ENCODE peak calls at places on chromosomes 12 and 14, in ten cellular contexts. One of them, this sample, is unnamed.

GRCh38 chr12:53012928-53013327 is 6.7 kb downstream of the EIF4B start:
- DNase-seq in GM23338: no peak
- DNase-seq in H1: no peak
- DNase-seq in prostate gland: no peak
- DNase-seq in suprapubic skin: no peak
- DNase-seq in upper lobe of left lung: no peak
- DNase-seq in breast epithelium: no peak
- DNase-seq in HCT116: no peak
- DNase-seq in SK-N-SH: no peak
- DNase-seq in HL-60: no peak
- DNase-seq in this sample: no peak

GRCh38 chr14:81474156-81474492 is 59.5 kb downstream of the SEL1L start:
- DNase-seq in GM23338: no peak
- DNase-seq in H1: no peak
- DNase-seq in prostate gland: no peak
- DNase-seq in suprapubic skin: no peak
- DNase-seq in upper lobe of left lung: no peak
- DNase-seq in breast epithelium: no peak
- DNase-seq in HCT116: no peak
- DNase-seq in SK-N-SH: no peak
- DNase-seq in HL-60: no peak
- DNase-seq in this sample: no peak

GRCh38 chr14:64942531-64943111 is at the start of gene GPX2:
- DNase-seq in GM23338: no peak
- DNase-seq in H1: no peak
- DNase-seq in prostate gland: peak
- DNase-seq in suprapubic skin: no peak
- DNase-seq in upper lobe of left lung: peak
- DNase-seq in breast epithelium: no peak
- DNase-seq in HCT116: no peak
- DNase-seq in SK-N-SH: no peak
- DNase-seq in HL-60: no peak
- DNase-seq in this sample: peak

GRCh38 chr12:131458931-131459575 is 251.8 kb upstream of the SFSWAP start:
- DNase-seq in GM23338: no peak
- DNase-seq in H1: no peak
- DNase-seq in prostate gland: no peak
- DNase-seq in suprapubic skin: no peak
- DNase-seq in upper lobe of left lung: no peak
- DNase-seq in breast epithelium: no peak
- DNase-seq in HCT116: no peak
- DNase-seq in SK-N-SH: no peak
- DNase-seq in HL-60: no peak
- DNase-seq in this sample: no peak

GRCh38 chr14:29453045-29453444 is 474.6 kb downstream of the PRKD1 start:
- DNase-seq in GM23338: no peak
- DNase-seq in H1: no peak
- DNase-seq in prostate gland: no peak
- DNase-seq in suprapubic skin: no peak
- DNase-seq in upper lobe of left lung: no peak
- DNase-seq in breast epithelium: no peak
- DNase-seq in HCT116: no peak
- DNase-seq in SK-N-SH: no peak
- DNase-seq in HL-60: no peak
- DNase-seq in this sample: no peak

GRCh38 chr12:101671157-101671791 is 26.2 kb upstream of the CHPT1 start:
- DNase-seq in GM23338: no peak
- DNase-seq in H1: no peak
- DNase-seq in prostate gland: no peak
- DNase-seq in suprapubic skin: no peak
- DNase-seq in upper lobe of left lung: peak
- DNase-seq in breast epithelium: no peak
- DNase-seq in HCT116: no peak
- DNase-seq in SK-N-SH: no peak
- DNase-seq in HL-60: peak
- DNase-seq in this sample: peak

GRCh38 chr12:71585218-71585617 is 78.4 kb downstream of the ZFC3H1 start:
- DNase-seq in GM23338: no peak
- DNase-seq in H1: no peak
- DNase-seq in prostate gland: no peak
- DNase-seq in suprapubic skin: no peak
- DNase-seq in upper lobe of left lung: no peak
- DNase-seq in breast epithelium: no peak
- DNase-seq in HCT116: no peak
- DNase-seq in SK-N-SH: no peak
- DNase-seq in HL-60: no peak
- DNase-seq in this sample: no peak

GRCh38 chr12:21444193-21445146 is 7.0 kb downstream of the PYROXD1 start:
- DNase-seq in GM23338: no peak
- DNase-seq in H1: no peak
- DNase-seq in prostate gland: no peak
- DNase-seq in suprapubic skin: no peak
- DNase-seq in upper lobe of left lung: no peak
- DNase-seq in breast epithelium: no peak
- DNase-seq in HCT116: no peak
- DNase-seq in SK-N-SH: no peak
- DNase-seq in HL-60: no peak
- DNase-seq in this sample: no peak

GRCh38 chr12:123761841-123762714 is at the start of gene DNAH10:
- DNase-seq in GM23338: peak
- DNase-seq in H1: peak
- DNase-seq in prostate gland: no peak
- DNase-seq in suprapubic skin: no peak
- DNase-seq in upper lobe of left lung: peak
- DNase-seq in breast epithelium: no peak
- DNase-seq in HCT116: no peak
- DNase-seq in SK-N-SH: no peak
- DNase-seq in HL-60: no peak
- DNase-seq in this sample: peak

GRCh38 chr14:96205059-96205993 is 687 bp downstream of the BDKRB2 start:
- DNase-seq in GM23338: no peak
- DNase-seq in H1: no peak
- DNase-seq in prostate gland: no peak
- DNase-seq in suprapubic skin: no peak
- DNase-seq in upper lobe of left lung: no peak
- DNase-seq in breast epithelium: no peak
- DNase-seq in HCT116: no peak
- DNase-seq in SK-N-SH: no peak
- DNase-seq in HL-60: no peak
- DNase-seq in this sample: no peak

GRCh38 chr12:7934560-7935463 is 1.2 kb downstream of the SLC2A3 start:
- DNase-seq in GM23338: no peak
- DNase-seq in H1: no peak
- DNase-seq in prostate gland: no peak
- DNase-seq in suprapubic skin: no peak
- DNase-seq in upper lobe of left lung: no peak
- DNase-seq in breast epithelium: no peak
- DNase-seq in HCT116: no peak
- DNase-seq in SK-N-SH: no peak
- DNase-seq in HL-60: no peak
- DNase-seq in this sample: no peak

GRCh38 chr14:104464907-104465306 is 114.7 kb upstream of the C14orf180 start:
- DNase-seq in GM23338: no peak
- DNase-seq in H1: no peak
- DNase-seq in prostate gland: no peak
- DNase-seq in suprapubic skin: peak
- DNase-seq in upper lobe of left lung: no peak
- DNase-seq in breast epithelium: no peak
- DNase-seq in HCT116: no peak
- DNase-seq in SK-N-SH: no peak
- DNase-seq in HL-60: no peak
- DNase-seq in this sample: no peak

GRCh38 chr12:131009595-131010270 is 56.0 kb downstream of the ADGRD1 start:
- DNase-seq in GM23338: no peak
- DNase-seq in H1: no peak
- DNase-seq in prostate gland: no peak
- DNase-seq in suprapubic skin: no peak
- DNase-seq in upper lobe of left lung: no peak
- DNase-seq in breast epithelium: no peak
- DNase-seq in HCT116: no peak
- DNase-seq in SK-N-SH: no peak
- DNase-seq in HL-60: no peak
- DNase-seq in this sample: no peak

GRCh38 chr14:76720382-76720813 is 40.9 kb upstream of the VASH1 start:
- DNase-seq in GM23338: peak
- DNase-seq in H1: no peak
- DNase-seq in prostate gland: no peak
- DNase-seq in suprapubic skin: no peak
- DNase-seq in upper lobe of left lung: peak
- DNase-seq in breast epithelium: peak
- DNase-seq in HCT116: no peak
- DNase-seq in SK-N-SH: peak
- DNase-seq in HL-60: peak
- DNase-seq in this sample: peak

GRCh38 chr14:99212646-99213045 is 59.4 kb downstream of the BCL11B start:
- DNase-seq in GM23338: no peak
- DNase-seq in H1: no peak
- DNase-seq in prostate gland: no peak
- DNase-seq in suprapubic skin: no peak
- DNase-seq in upper lobe of left lung: no peak
- DNase-seq in breast epithelium: no peak
- DNase-seq in HCT116: no peak
- DNase-seq in SK-N-SH: no peak
- DNase-seq in HL-60: no peak
- DNase-seq in this sample: no peak

GRCh38 chr12:116217045-116217444 is 60.4 kb downstream of the MED13L start:
- DNase-seq in GM23338: no peak
- DNase-seq in H1: no peak
- DNase-seq in prostate gland: no peak
- DNase-seq in suprapubic skin: no peak
- DNase-seq in upper lobe of left lung: no peak
- DNase-seq in breast epithelium: no peak
- DNase-seq in HCT116: no peak
- DNase-seq in SK-N-SH: no peak
- DNase-seq in HL-60: no peak
- DNase-seq in this sample: no peak
- TF ChIP-seq POLR2AphosphoS5 in GM23338: no peak
- TF ChIP-seq POLR2AphosphoS5 in H1: no peak
- TF ChIP-seq POLR2AphosphoS5 in prostate gland: no peak
- TF ChIP-seq POLR2AphosphoS5 in suprapubic skin: no peak
- TF ChIP-seq POLR2AphosphoS5 in upper lobe of left lung: no peak
- TF ChIP-seq POLR2AphosphoS5 in breast epithelium: no peak
- TF ChIP-seq POLR2AphosphoS5 in HCT116: no peak
- TF ChIP-seq POLR2AphosphoS5 in SK-N-SH: no peak
- TF ChIP-seq POLR2AphosphoS5 in HL-60: no peak
- TF ChIP-seq POLR2AphosphoS5 in this sample: no peak

DNA sequence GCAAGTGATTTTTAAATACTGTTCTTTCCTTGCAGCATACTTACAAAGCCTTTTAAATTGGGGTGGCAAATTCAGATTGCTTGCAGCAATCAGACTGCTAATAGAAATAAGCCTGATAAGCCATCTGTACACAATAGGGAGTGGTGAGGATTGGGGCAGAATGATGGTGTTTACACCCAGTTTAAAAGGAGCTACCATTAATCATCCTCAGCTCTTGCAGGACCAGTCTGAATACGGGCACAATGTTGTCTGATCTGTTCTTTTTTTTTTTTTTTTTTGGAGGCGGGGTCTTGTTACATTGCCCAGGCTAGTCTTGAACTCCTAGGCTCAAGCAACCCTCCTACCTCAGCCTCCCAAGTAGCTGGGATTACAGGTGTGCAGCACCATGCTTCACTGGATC is 50.1 kb upstream of the REP15 start:
- DNase-seq in GM23338: no peak
- DNase-seq in H1: no peak
- DNase-seq in prostate gland: no peak
- DNase-seq in suprapubic skin: no peak
- DNase-seq in upper lobe of left lung: no peak
- DNase-seq in breast epithelium: no peak
- DNase-seq in HCT116: no peak
- DNase-seq in SK-N-SH: no peak
- DNase-seq in HL-60: no peak
- DNase-seq in this sample: no peak
- H3K27ac ChIP-seq in GM23338: no peak
- H3K27ac ChIP-seq in H1: no peak
- H3K27ac ChIP-seq in prostate gland: no peak
- H3K27ac ChIP-seq in suprapubic skin: no peak
- H3K27ac ChIP-seq in upper lobe of left lung: no peak
- H3K27ac ChIP-seq in breast epithelium: no peak
- H3K27ac ChIP-seq in HCT116: no peak
- H3K27ac ChIP-seq in SK-N-SH: no peak
- H3K27ac ChIP-seq in HL-60: no peak
- H3K27ac ChIP-seq in this sample: no peak

DNA sequence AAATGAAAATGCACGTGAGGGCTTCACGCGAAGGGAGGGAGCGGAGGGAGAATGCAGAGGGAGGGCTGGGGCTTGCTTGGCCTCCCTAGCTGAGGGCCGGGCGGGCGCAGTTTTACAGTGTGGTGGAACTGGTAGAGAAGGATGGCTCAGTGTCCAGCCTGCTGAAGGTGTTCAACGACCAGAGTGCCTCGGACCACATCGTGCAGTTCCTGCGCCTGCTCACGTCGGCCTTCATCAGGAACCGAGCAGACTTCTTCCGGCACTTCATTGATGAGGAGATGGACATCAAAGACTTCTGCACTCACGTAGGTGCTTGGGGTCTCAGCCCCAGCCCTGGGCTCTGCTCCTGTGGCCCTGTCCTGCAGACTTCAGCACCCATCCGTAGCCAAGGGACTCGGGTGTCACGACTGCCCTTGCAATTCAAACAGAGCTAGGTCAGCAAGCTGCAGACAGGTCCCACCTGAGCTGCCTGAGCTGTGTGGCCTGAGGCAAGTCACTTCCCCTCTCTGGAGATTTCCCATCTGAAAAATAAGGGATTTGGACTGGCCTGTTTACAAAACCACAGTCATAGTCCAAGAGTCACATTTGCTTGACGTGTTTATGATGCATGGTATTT is 18.4 kb downstream of the OTUB2 start:
- DNase-seq in GM23338: no peak
- DNase-seq in H1: no peak
- DNase-seq in prostate gland: no peak
- DNase-seq in suprapubic skin: no peak
- DNase-seq in upper lobe of left lung: no peak
- DNase-seq in breast epithelium: no peak
- DNase-seq in HCT116: no peak
- DNase-seq in SK-N-SH: no peak
- DNase-seq in HL-60: no peak
- DNase-seq in this sample: peak
- TF ChIP-seq POLR2AphosphoS5 in GM23338: no peak
- TF ChIP-seq POLR2AphosphoS5 in H1: no peak
- TF ChIP-seq POLR2AphosphoS5 in prostate gland: no peak
- TF ChIP-seq POLR2AphosphoS5 in suprapubic skin: no peak
- TF ChIP-seq POLR2AphosphoS5 in upper lobe of left lung: no peak
- TF ChIP-seq POLR2AphosphoS5 in breast epithelium: no peak
- TF ChIP-seq POLR2AphosphoS5 in HCT116: no peak
- TF ChIP-seq POLR2AphosphoS5 in SK-N-SH: no peak
- TF ChIP-seq POLR2AphosphoS5 in HL-60: no peak
- TF ChIP-seq POLR2AphosphoS5 in this sample: no peak

DNA sequence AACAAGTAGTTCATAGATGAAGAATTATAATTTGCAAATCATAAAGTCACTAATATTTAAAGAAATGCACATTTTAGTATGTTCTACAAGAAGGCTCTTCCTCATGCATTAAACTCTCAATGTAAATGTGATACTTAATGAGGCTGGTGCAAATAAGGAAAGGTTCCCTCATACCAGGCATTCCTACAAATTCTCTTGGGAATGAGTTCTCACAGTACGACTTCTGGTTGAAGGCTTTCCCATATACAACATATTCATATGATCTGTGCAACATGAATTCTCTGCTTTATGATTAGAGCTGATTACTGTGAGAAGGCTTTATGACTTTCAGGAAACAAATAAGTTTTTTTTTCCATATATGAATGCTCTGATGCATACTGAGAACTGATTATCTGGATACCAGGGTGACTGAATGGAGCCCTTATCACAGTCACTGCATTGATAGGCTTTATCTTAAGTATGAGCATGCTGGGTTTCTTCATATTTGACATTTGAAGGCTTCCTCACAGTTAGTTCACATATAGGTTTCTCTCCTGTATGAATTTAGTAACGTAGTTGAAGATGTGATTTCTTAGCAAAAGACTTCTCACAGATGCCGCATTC is 293.9 kb downstream of the RAD51B start:
- DNase-seq in GM23338: peak
- DNase-seq in H1: no peak
- DNase-seq in prostate gland: no peak
- DNase-seq in suprapubic skin: no peak
- DNase-seq in upper lobe of left lung: no peak
- DNase-seq in breast epithelium: no peak
- DNase-seq in HCT116: no peak
- DNase-seq in SK-N-SH: no peak
- DNase-seq in HL-60: no peak
- DNase-seq in this sample: no peak
- H3K27ac ChIP-seq in GM23338: peak
- H3K27ac ChIP-seq in H1: no peak
- H3K27ac ChIP-seq in prostate gland: no peak
- H3K27ac ChIP-seq in suprapubic skin: no peak
- H3K27ac ChIP-seq in upper lobe of left lung: no peak
- H3K27ac ChIP-seq in breast epithelium: no peak
- H3K27ac ChIP-seq in HCT116: no peak
- H3K27ac ChIP-seq in SK-N-SH: no peak
- H3K27ac ChIP-seq in HL-60: no peak
- H3K27ac ChIP-seq in this sample: no peak

This sample was measured in transverse colon.